ENCODE peak calls at places on chromosomes 16 and 17, in five cellular contexts. L is K562, U is HepG2, A is SK-N-SH, M is GM12878. N is an unnamed sample.

GRCh38 chr16:88617268-88618031 is 20.9 kb upstream of the IL17C start:
- DNase-seq in L (no peak), A (no peak), M (no peak), U (no peak), N (no peak)

GRCh38 chr16:31875112-31875803 is 1.7 kb downstream of the ZNF267 start:
- DNase-seq in U (no peak), L (no peak), A (no peak), M (no peak), N (no peak)

GRCh38 chr16:12084436-12084835 is 107.9 kb downstream of the SNX29 start:
- DNase-seq in M (no peak), L (no peak), U (no peak), A (no peak), N (no peak)

GRCh38 chr16:13120557-13120956 is 219.2 kb downstream of the SHISA9 start:
- DNase-seq in A (no peak), U (no peak), L (no peak), M (no peak), N (no peak)

GRCh38 chr17:80826955-80827645 is 164.5 kb upstream of the CHMP6 start:
- DNase-seq in M (no peak), U (no peak), L (no peak), A (peak), N (no peak)

GRCh38 chr16:69031877-69032301 is 73.6 kb upstream of the HAS3 start:
- DNase-seq in U (peak), L (no peak), M (no peak), A (no peak), N (no peak)

GRCh38 chr16:11138769-11139623 is 117.0 kb downstream of the SOCS1 start:
- DNase-seq in L (no peak), A (no peak), U (peak), M (no peak), N (no peak)

GRCh38 chr17:50081757-50082156 is 13.4 kb upstream of the PDK2 start:
- DNase-seq in L (no peak), U (no peak), A (no peak), M (no peak), N (no peak)

GRCh38 chr16:85134076-85134793 is 22.0 kb upstream of the CIBAR2 start:
- DNase-seq in M (no peak), U (no peak), L (no peak), A (no peak), N (no peak)

GRCh38 chr16:31262084-31262483 is 2.3 kb downstream of the ITGAM start:
- DNase-seq in L (no peak), M (no peak), A (no peak), U (no peak), N (no peak)

GRCh38 chr16:66416136-66416535 is 11.0 kb upstream of the BEAN1 start:
- DNase-seq in L (no peak), A (no peak), M (no peak), U (no peak), N (no peak)

GRCh38 chr17:740240-741055 is 8.1 kb downstream of the TLCD3A start:
- DNase-seq in U (no peak), L (no peak), A (no peak), M (peak), N (peak)

GRCh38 chr17:63345598-63345997 is 100.5 kb downstream of the CYB561 start:
- DNase-seq in L (no peak), M (no peak), U (no peak), A (no peak), N (no peak)

GRCh38 chr17:59373879-59374495 is 42.5 kb downstream of the YPEL2 start:
- DNase-seq in A (no peak), M (no peak), U (no peak), L (no peak), N (peak)

GRCh38 chr16:87426423-87427215 is 34.5 kb downstream of the MAP1LC3B start:
- DNase-seq in M (no peak), U (no peak), A (no peak), L (no peak), N (no peak)

GRCh38 chr17:50556803-50557202 is 3.7 kb upstream of the CACNA1G start:
- DNase-seq in A (peak), L (no peak), U (no peak), M (no peak), N (no peak)

GRCh38 chr17:75334723-75335122 is 45.5 kb upstream of the SLC25A19 start:
- DNase-seq in A (no peak), L (no peak), M (no peak), U (no peak), N (no peak)

GRCh38 chr17:13480877-13481276 is 120.9 kb downstream of the HS3ST3A1 start:
- DNase-seq in L (no peak), U (no peak), M (no peak), A (no peak), N (no peak)

GRCh38 chr16:67399218-67399733 is 6.0 kb upstream of the TPPP3 start:
- DNase-seq in A (peak), M (no peak), U (no peak), L (peak), N (peak)

GRCh38 chr16:3020604-3021448 is 658 bp downstream of the TNFRSF12A start:
- DNase-seq in M (no peak), L (peak), U (peak), A (peak), N (peak)

GRCh38 chr16:67294927-67295326 is 15.6 kb downstream of the PLEKHG4 start:
- DNase-seq in L (no peak), U (no peak), M (no peak), A (no peak), N (no peak)

GRCh38 chr16:65534121-65534528 is 412.3 kb upstream of the CDH11 start:
- DNase-seq in U (no peak), A (no peak), M (no peak), L (no peak), N (no peak)

GRCh38 chr16:66250686-66251405 is 115.6 kb upstream of the CDH5 start:
- DNase-seq in L (no peak), M (no peak), U (no peak), A (peak), N (no peak)

GRCh38 chr16:60727856-60728255 is 1308.4 kb downstream of the CDH8 start:
- DNase-seq in L (no peak), A (no peak), M (no peak), U (no peak), N (no peak)

GRCh38 chr16:29873319-29873718 is 10.3 kb upstream of the CDIPT start:
- DNase-seq in M (no peak), A (no peak), U (no peak), L (no peak), N (no peak)

GRCh38 chr16:29876186-29876577 is 13.2 kb upstream of the CDIPT start:
- DNase-seq in L (peak), U (no peak), A (no peak), M (no peak), N (no peak)

GRCh38 chr16:29876578-29877249 is 13.7 kb upstream of the CDIPT start:
- DNase-seq in U (no peak), A (no peak), L (peak), M (no peak), N (no peak)

GRCh38 chr16:29877266-29877961 is 14.4 kb upstream of the CDIPT start:
- DNase-seq in A (peak), U (no peak), L (peak), M (peak), N (no peak)

GRCh38 chr16:29875206-29875605 is 12.2 kb upstream of the CDIPT start:
- DNase-seq in M (no peak), U (no peak), A (no peak), L (no peak), N (no peak)
- TF ChIP-seq REST in M (no peak), U (no peak), A (no peak), L (no peak), N (no peak)

GRCh38 chr17:42750730-42751356 is 6.0 kb upstream of the EZH1 start:
- DNase-seq in U (no peak), A (no peak), M (no peak), L (peak), N (peak)

GRCh38 chr17:42744806-42745617 is at the start of gene EZH1:
- DNase-seq in M (peak), U (peak), L (peak), A (peak), N (peak)

GRCh38 chr17:42751628-42752027 is 6.8 kb upstream of the EZH1 start:
- DNase-seq in A (no peak), M (no peak), L (no peak), U (no peak), N (no peak)

GRCh38 chr17:42748202-42748905 is 3.5 kb upstream of the EZH1 start:
- DNase-seq in L (no peak), U (no peak), M (no peak), A (no peak), N (no peak)

DNA sequence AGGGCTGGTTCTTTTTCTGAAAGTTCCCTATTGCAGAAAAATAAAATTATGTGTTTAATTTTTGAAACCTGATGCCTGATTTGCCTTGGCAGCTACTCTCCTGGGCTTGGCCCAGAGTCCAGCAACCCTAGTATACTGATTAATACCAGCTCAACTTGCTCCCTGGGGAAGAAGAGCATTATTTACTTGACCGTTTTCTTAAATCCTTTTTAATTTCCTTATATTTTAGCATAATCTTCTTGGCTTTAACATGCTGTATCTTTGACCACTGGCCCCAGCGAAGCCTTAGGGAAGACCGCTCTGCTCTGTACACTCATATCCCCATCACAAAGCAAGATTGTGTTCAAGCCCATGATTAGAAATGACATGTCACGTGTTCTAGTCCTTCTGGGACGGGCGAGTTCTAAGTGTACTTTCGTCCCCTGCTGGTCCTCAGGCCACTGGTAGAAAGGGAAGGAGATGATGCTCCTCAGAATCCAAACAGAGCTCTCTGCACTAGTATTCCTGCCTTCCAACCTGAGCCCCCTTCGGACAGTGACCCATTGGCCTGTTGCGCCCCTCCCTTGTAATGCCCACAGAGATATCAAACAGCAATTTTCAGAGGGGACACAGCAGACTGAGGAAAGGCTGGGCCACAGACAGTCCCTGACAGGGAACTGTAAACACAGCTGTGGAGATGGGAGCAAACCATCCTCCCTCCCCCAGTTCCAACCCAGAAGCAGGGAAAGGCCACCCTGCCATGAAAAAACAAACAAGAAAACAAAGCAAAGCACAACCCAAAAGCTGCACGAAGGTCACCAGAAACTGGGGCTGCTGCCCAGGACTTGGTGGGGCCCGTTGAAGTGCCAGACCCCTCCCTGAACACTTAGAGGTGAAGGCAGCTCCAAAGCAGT is 4.3 kb upstream of the EZH1 start:
- DNase-seq in U (no peak), A (no peak), L (no peak), M (no peak), N (no peak)
- TF ChIP-seq GABPA in U (no peak), A (no peak), L (no peak), M (no peak), N (no peak)

DNA sequence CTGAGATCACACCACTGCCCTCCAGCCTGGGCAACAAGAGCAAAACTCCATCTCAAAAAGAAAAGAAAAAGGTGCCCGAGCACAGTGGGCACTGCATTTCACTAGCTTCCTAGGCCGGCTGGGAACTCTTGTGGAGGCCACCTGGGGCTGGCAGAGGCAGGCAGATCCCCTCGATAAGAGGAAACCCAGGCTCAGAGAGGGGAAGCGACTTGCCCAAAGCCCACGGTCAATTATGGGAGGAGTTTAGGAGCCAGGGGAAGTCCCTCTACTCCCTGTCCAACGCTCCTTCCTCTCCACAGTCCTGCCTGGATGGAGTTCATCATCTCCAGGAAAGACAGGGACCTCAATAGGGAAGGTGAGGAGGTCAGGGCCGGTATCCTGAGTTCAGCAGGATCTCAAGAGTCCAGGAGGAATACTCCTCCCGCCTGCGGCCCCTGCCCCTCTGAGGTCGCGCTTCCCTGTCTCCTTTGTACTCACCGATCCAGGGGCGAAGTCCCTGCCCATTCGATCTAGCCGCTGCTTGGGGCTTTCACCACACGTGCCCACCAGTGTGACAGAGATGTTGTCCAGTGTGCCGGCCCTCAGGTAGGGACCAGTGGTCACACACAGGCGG is 841 bp downstream of the ALOXE3 start:
- DNase-seq in A (no peak), U (no peak), L (no peak), M (no peak), N (no peak)
- TF ChIP-seq REST in A (no peak), U (no peak), L (no peak), M (no peak), N (no peak)

DNA sequence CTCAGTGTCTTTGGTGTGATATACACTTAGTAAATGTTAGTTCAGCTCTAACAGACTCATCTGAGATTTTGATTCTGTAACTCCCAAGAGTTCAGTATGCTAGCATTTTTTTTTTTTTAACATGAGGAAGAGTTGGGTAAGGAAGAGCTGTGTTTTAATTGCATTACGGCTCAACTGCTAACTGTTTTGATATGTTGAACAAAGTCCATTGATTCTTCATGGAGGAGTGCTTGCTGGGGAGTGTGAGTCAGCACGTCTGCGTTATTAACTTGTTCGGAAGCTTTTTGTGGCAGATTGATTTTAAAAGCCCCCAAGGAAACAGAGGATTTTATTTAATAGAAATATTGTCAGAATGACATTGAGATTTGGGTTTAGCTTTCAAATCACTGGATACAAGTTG is 45.8 kb downstream of the PITPNC1 start:
- DNase-seq in A (no peak), L (no peak), U (peak), M (no peak), N (no peak)
- TF ChIP-seq GABPA in A (no peak), L (no peak), U (no peak), M (no peak), N (no peak)

GRCh38 chr16:82016964-82017363 is 5.7 kb upstream of the SDR42E1 start:
- DNase-seq in L (no peak), A (no peak), U (no peak), M (no peak), N (no peak)
- TF ChIP-seq REST in L (no peak), A (no peak), U (no peak), M (no peak), N (no peak)

GRCh38 chr16:22932032-22932771 is 118.2 kb downstream of the HS3ST2 start:
- DNase-seq in U (no peak), L (no peak), M (no peak), A (no peak), N (no peak)

GRCh38 chr16:22926105-22926751 is 112.3 kb downstream of the HS3ST2 start:
- DNase-seq in U (no peak), A (peak), L (no peak), M (no peak), N (no peak)

GRCh38 chr16:22933173-22933572 is 119.2 kb downstream of the HS3ST2 start:
- DNase-seq in U (no peak), A (no peak), L (no peak), M (no peak), N (peak)

GRCh38 chr16:22927306-22927705 is 113.3 kb downstream of the HS3ST2 start:
- DNase-seq in L (no peak), M (no peak), A (no peak), U (no peak), N (no peak)

DNA sequence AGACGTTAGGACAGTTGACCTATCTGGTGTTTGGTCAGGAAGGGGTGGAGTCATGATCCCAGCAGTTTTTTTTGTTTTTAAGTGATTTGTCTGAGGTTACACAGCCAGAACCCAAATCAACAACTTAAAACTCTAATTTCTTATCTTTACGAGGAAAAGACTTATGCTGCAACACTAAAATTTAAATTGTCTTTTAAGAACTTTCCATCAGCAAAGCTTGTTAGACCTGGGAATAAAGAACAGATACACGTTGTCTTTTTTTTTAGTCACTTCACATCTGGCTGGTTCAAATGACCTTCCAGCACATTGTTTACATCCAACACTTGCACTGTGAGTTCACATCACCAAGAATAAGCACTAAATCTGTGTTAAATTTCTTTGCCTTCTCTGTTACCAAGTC is 114.9 kb downstream of the HS3ST2 start:
- DNase-seq in L (no peak), U (no peak), A (no peak), M (no peak), N (no peak)
- TF ChIP-seq GABPA in L (no peak), U (no peak), A (no peak), M (no peak), N (no peak)

N was measured in HL-60.